ENCODE peak calls at places on chromosomes 3 and 15, in six cellular contexts. S is upper lobe of right lung, K is NCI-H345, R is GM03348, I is Peyer's patch, U is GM20000. M is an unnamed sample.

GRCh38 chr3:112818289-112818688 is 28.4 kb downstream of the CD200R1L start:
- DNase-seq in U (peak; percentile 10), K (no peak), I (no peak), S (no peak), R (peak; percentile 42), M (no peak)

GRCh38 chr15:39680868-39681267 is 100.0 kb downstream of the THBS1 start:
- DNase-seq in K (no peak), S (no peak), U (no peak), I (no peak), R (peak; percentile 71), M (no peak)

GRCh38 chr3:50190921-50191660 is at the start of gene GNAT1:
- DNase-seq in I (no peak), S (no peak), U (no peak), K (no peak), R (no peak), M (no peak)

GRCh38 chr3:186097663-186098451 is 11.0 kb downstream of the ETV5 start:
- DNase-seq in K (peak; percentile 98), R (peak; percentile 80), I (peak; percentile 67), U (no peak), S (peak; percentile 75), M (peak; percentile 72)

GRCh38 chr3:197547618-197548017 is 8.2 kb downstream of the BDH1 start:
- DNase-seq in R (no peak), I (peak; percentile 58), U (no peak), K (no peak), S (no peak), M (no peak)

GRCh38 chr15:64004582-64004981 is 41.7 kb downstream of the DAPK2 start:
- DNase-seq in S (no peak), K (no peak), I (peak; percentile 86), R (no peak), U (no peak), M (peak; percentile 59)

GRCh38 chr15:68697711-68698690 is 119.2 kb downstream of the CORO2B start:
- DNase-seq in K (no peak), I (no peak), U (no peak), R (no peak), S (no peak), M (no peak)

GRCh38 chr3:60579734-60580133 is 671.5 kb downstream of the FHIT start:
- DNase-seq in U (no peak), S (no peak), K (peak; percentile 1), R (peak; percentile 76), I (no peak), M (no peak)

GRCh38 chr3:4976109-4976508 is 3.1 kb upstream of the BHLHE40 start:
- DNase-seq in R (peak; percentile 52), I (peak; percentile 73), K (peak; percentile 43), U (peak; percentile 39), S (peak; percentile 78), M (peak; percentile 70)

M was measured in sciatic nerve.